ENCODE peak calls at places on chromosome 1, in seven cellular contexts. One of them, this sample, is unnamed.

GRCh38 chr1:44237721-44238457 is 24.6 kb downstream of the DMAP1 start:
- DNase-seq in tibial nerve: no peak
- DNase-seq in mammary epithelial cell: no peak
- DNase-seq in PC-9: no peak
- DNase-seq in hepatocyte: peak; percentile 88
- DNase-seq in BE2C: peak; percentile 79
- DNase-seq in thoracic aorta: no peak
- DNase-seq in this sample: no peak

GRCh38 chr1:149997585-149998262 is 12.8 kb downstream of the OTUD7B start:
- DNase-seq in thoracic aorta: no peak
- DNase-seq in hepatocyte: no peak
- DNase-seq in mammary epithelial cell: no peak
- DNase-seq in PC-9: no peak
- DNase-seq in BE2C: no peak
- DNase-seq in tibial nerve: no peak
- DNase-seq in this sample: no peak

GRCh38 chr1:215992620-215993019 is 425.5 kb downstream of the KCTD3 start:
- DNase-seq in PC-9: no peak
- DNase-seq in mammary epithelial cell: peak; percentile 8
- DNase-seq in tibial nerve: no peak
- DNase-seq in thoracic aorta: no peak
- DNase-seq in BE2C: peak; percentile 12
- DNase-seq in hepatocyte: no peak
- DNase-seq in this sample: no peak

GRCh38 chr1:229364216-229365065 is 21.6 kb upstream of the CCSAP start:
- DNase-seq in BE2C: no peak
- DNase-seq in hepatocyte: no peak
- DNase-seq in mammary epithelial cell: no peak
- DNase-seq in tibial nerve: no peak
- DNase-seq in thoracic aorta: no peak
- DNase-seq in PC-9: no peak
- DNase-seq in this sample: no peak

GRCh38 chr1:116674761-116675160 is 7.2 kb upstream of the IGSF3 start:
- DNase-seq in tibial nerve: no peak
- DNase-seq in mammary epithelial cell: peak; percentile 29
- DNase-seq in thoracic aorta: no peak
- DNase-seq in hepatocyte: no peak
- DNase-seq in BE2C: no peak
- DNase-seq in PC-9: peak; percentile 93
- DNase-seq in this sample: no peak

GRCh38 chr1:77942400-77943140 is 36.3 kb downstream of the FUBP1 start:
- DNase-seq in thoracic aorta: no peak
- DNase-seq in tibial nerve: no peak
- DNase-seq in mammary epithelial cell: no peak
- DNase-seq in PC-9: no peak
- DNase-seq in hepatocyte: no peak
- DNase-seq in BE2C: no peak
- DNase-seq in this sample: no peak

GRCh38 chr1:151790940-151791651 is 796 bp upstream of the TDRKH start:
- DNase-seq in hepatocyte: peak; percentile 41
- DNase-seq in BE2C: peak; percentile 61
- DNase-seq in tibial nerve: no peak
- DNase-seq in mammary epithelial cell: peak; percentile 4
- DNase-seq in PC-9: no peak
- DNase-seq in thoracic aorta: no peak
- DNase-seq in this sample: peak; percentile 40

GRCh38 chr1:25738507-25738906 is 61.5 kb upstream of the SELENON start:
- DNase-seq in tibial nerve: no peak
- DNase-seq in thoracic aorta: no peak
- DNase-seq in BE2C: no peak
- DNase-seq in hepatocyte: no peak
- DNase-seq in PC-9: no peak
- DNase-seq in mammary epithelial cell: no peak
- DNase-seq in this sample: no peak

GRCh38 chr1:225882699-225883615 is 777 bp upstream of the TMEM63A start:
- DNase-seq in thoracic aorta: no peak
- DNase-seq in PC-9: no peak
- DNase-seq in hepatocyte: peak; percentile 65
- DNase-seq in BE2C: peak; percentile 43
- DNase-seq in mammary epithelial cell: peak; percentile 37
- DNase-seq in tibial nerve: peak; percentile 16
- DNase-seq in this sample: no peak

DNA sequence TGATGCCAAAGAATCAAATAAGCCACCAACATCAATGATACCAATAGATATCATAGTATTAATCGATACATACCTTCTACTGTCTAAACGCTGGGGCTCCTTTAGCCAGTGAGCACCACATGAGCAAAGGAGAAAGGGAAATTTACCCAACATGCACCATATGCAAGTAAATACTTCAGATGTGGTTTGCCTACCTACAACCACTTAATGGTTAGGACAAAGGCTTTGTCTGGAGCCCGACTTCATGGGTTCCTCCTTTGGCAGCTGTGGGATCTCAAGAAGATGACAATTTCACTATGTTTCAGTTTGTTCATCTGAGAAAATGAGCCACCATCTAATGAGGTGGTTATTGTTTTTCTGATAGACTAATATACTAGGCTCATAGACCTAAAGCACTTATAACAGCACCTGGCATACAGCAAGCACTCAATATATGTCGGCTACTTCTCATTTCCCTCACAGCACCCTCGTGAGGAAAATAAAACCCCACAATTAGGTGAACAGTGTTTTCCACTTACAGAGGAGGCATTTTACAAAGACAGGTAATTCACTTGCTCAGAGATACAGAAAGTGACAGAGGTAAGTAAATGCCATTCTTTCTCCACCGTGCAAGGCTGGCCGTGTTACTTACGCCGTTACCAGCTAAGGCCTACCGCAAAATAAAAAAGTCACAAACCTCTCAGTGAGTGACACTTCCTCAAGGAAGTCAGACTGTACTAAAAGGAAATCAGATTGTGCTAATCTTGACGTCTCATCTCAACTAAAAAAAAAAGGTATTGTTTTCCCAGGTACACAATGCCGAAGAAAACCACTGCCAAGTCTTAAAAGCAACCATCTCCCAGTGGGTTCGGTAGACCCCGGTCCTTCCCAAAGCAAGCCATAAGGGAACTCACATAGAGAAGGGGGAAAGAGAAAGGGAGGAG is 1.6 kb downstream of the TTC13 start:
- DNase-seq in mammary epithelial cell: no peak
- DNase-seq in thoracic aorta: no peak
- DNase-seq in hepatocyte: no peak
- DNase-seq in BE2C: no peak
- DNase-seq in PC-9: no peak
- DNase-seq in tibial nerve: no peak
- DNase-seq in this sample: no peak
- H3K4me3 ChIP-seq in mammary epithelial cell: peak overlapping the region; percentile 61
- H3K4me3 ChIP-seq in thoracic aorta: peak overlapping the region; percentile 87
- H3K4me3 ChIP-seq in hepatocyte: no peak overlapping the region
- H3K4me3 ChIP-seq in BE2C: peak overlapping the region; percentile 74
- H3K4me3 ChIP-seq in PC-9: peak overlapping the region; percentile 86
- H3K4me3 ChIP-seq in tibial nerve: peak overlapping the region; percentile 86
- H3K4me3 ChIP-seq in this sample: peak overlapping the region; percentile 96

GRCh38 chr1:19340387-19340937 is 28.3 kb downstream of the SLC66A1 start:
- DNase-seq in BE2C: no peak
- DNase-seq in PC-9: no peak
- DNase-seq in thoracic aorta: no peak
- DNase-seq in hepatocyte: no peak
- DNase-seq in tibial nerve: no peak
- DNase-seq in mammary epithelial cell: no peak
- DNase-seq in this sample: no peak

GRCh38 chr1:19339199-19339861 is 27.2 kb downstream of the SLC66A1 start:
- DNase-seq in hepatocyte: no peak
- DNase-seq in thoracic aorta: no peak
- DNase-seq in PC-9: no peak
- DNase-seq in tibial nerve: no peak
- DNase-seq in BE2C: no peak
- DNase-seq in mammary epithelial cell: no peak
- DNase-seq in this sample: no peak

GRCh38 chr1:19337289-19337688 is 25.2 kb downstream of the SLC66A1 start:
- DNase-seq in tibial nerve: no peak
- DNase-seq in PC-9: peak; percentile 66
- DNase-seq in BE2C: no peak
- DNase-seq in thoracic aorta: no peak
- DNase-seq in hepatocyte: no peak
- DNase-seq in mammary epithelial cell: no peak
- DNase-seq in this sample: no peak

GRCh38 chr1:19336543-19336942 is 24.4 kb downstream of the SLC66A1 start:
- DNase-seq in thoracic aorta: no peak
- DNase-seq in PC-9: no peak
- DNase-seq in hepatocyte: peak; percentile 48
- DNase-seq in BE2C: no peak
- DNase-seq in tibial nerve: no peak
- DNase-seq in mammary epithelial cell: peak; percentile 70
- DNase-seq in this sample: no peak

GRCh38 chr1:19338323-19338762 is 26.2 kb downstream of the SLC66A1 start:
- DNase-seq in BE2C: peak; percentile 38
- DNase-seq in tibial nerve: no peak
- DNase-seq in PC-9: no peak
- DNase-seq in thoracic aorta: no peak
- DNase-seq in mammary epithelial cell: peak; percentile 41
- DNase-seq in hepatocyte: peak; percentile 66
- DNase-seq in this sample: peak; percentile 73
- TF ChIP-seq CTCF in BE2C: no peak
- TF ChIP-seq CTCF in tibial nerve: no peak
- TF ChIP-seq CTCF in PC-9: no peak
- TF ChIP-seq CTCF in thoracic aorta: no peak
- TF ChIP-seq CTCF in mammary epithelial cell: peak; percentile 52
- TF ChIP-seq CTCF in hepatocyte: peak; percentile 36
- TF ChIP-seq CTCF in this sample: no peak

GRCh38 chr1:23594149-23594917 is 35.0 kb upstream of the ID3 start:
- DNase-seq in thoracic aorta: no peak
- DNase-seq in PC-9: no peak
- DNase-seq in mammary epithelial cell: no peak
- DNase-seq in hepatocyte: no peak
- DNase-seq in tibial nerve: no peak
- DNase-seq in BE2C: no peak
- DNase-seq in this sample: no peak

GRCh38 chr1:23593042-23593521 is 33.8 kb upstream of the ID3 start:
- DNase-seq in BE2C: no peak
- DNase-seq in mammary epithelial cell: peak; percentile 95
- DNase-seq in PC-9: peak; percentile 64
- DNase-seq in thoracic aorta: no peak
- DNase-seq in tibial nerve: no peak
- DNase-seq in hepatocyte: no peak
- DNase-seq in this sample: no peak

GRCh38 chr1:23592209-23592905 is 33.1 kb upstream of the ID3 start:
- DNase-seq in thoracic aorta: no peak
- DNase-seq in hepatocyte: no peak
- DNase-seq in PC-9: no peak
- DNase-seq in tibial nerve: no peak
- DNase-seq in mammary epithelial cell: peak; percentile 86
- DNase-seq in BE2C: no peak
- DNase-seq in this sample: no peak

GRCh38 chr1:23594927-23595353 is 35.6 kb upstream of the ID3 start:
- DNase-seq in hepatocyte: no peak
- DNase-seq in PC-9: no peak
- DNase-seq in mammary epithelial cell: no peak
- DNase-seq in thoracic aorta: no peak
- DNase-seq in BE2C: peak; percentile 59
- DNase-seq in tibial nerve: no peak
- DNase-seq in this sample: no peak

GRCh38 chr1:23593556-23594148 is 34.4 kb upstream of the ID3 start:
- DNase-seq in hepatocyte: peak; percentile 63
- DNase-seq in mammary epithelial cell: peak; percentile 95
- DNase-seq in BE2C: peak; percentile 52
- DNase-seq in thoracic aorta: no peak
- DNase-seq in PC-9: peak; percentile 90
- DNase-seq in tibial nerve: no peak
- DNase-seq in this sample: peak; percentile 53
- H3K4me1 ChIP-seq in hepatocyte: peaks cover 6% of the 10 kb centered on the region
- H3K4me1 ChIP-seq in mammary epithelial cell: peaks cover 48% of the 10 kb centered on the region
- H3K4me1 ChIP-seq in BE2C: peaks cover 25% of the 10 kb centered on the region
- H3K4me1 ChIP-seq in thoracic aorta: no peaks in the 10 kb centered on the region
- H3K4me1 ChIP-seq in PC-9: peaks cover 58% of the 10 kb centered on the region
- H3K4me1 ChIP-seq in tibial nerve: peaks cover 12% of the 10 kb centered on the region
- H3K4me1 ChIP-seq in this sample: peaks cover 12% of the 10 kb centered on the region

DNA sequence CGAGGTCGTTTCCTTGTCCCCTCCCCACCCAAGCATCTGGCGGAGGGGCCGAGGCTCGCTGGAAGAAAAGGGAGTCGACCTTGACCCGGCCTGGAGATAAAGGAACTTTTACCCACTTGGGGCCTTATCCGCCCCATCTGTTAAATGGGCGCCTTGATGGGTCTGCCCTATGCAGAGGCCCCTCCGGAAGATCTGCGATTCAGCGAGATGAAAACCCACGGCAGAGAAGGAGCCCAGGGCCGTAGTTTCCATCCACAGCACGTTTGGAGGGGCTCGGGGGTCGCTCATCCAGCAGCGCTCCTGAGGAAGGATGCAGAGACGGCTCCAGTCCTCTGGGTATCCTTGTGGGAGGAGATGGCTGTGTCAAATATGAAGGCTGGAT is 518 bp downstream of the NCMAP start:
- DNase-seq in tibial nerve: no peak
- DNase-seq in mammary epithelial cell: no peak
- DNase-seq in hepatocyte: no peak
- DNase-seq in thoracic aorta: no peak
- DNase-seq in PC-9: no peak
- DNase-seq in BE2C: no peak
- DNase-seq in this sample: no peak
- H3K4me3 ChIP-seq in tibial nerve: peak overlapping the region; percentile 42
- H3K4me3 ChIP-seq in mammary epithelial cell: peak overlapping the region; percentile 40
- H3K4me3 ChIP-seq in hepatocyte: peak overlapping the region; percentile 16
- H3K4me3 ChIP-seq in thoracic aorta: no peak overlapping the region
- H3K4me3 ChIP-seq in PC-9: peak overlapping the region; percentile 29
- H3K4me3 ChIP-seq in BE2C: no peak overlapping the region
- H3K4me3 ChIP-seq in this sample: peak overlapping the region; percentile 59

DNA sequence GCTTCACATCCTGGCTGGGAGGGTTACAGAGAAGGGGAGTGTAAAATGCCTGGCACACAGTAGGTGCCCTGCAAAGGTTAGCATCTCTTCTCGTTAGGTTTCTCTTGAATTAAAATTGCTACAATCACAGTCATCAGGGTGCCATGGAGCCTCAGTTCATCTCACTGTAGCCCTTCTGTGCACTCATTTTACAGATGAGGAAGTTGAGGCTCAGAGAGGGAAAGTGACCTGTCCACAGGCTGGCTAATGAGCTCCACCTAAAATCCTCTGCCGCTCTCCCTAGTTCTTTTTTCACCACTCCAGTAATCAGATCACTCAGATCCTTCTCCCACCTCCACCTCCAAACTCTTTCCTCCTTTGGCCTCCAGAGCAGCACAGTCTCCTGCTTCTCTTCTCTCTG is 13.5 kb upstream of the AHDC1 start:
- DNase-seq in tibial nerve: no peak
- DNase-seq in PC-9: no peak
- DNase-seq in BE2C: no peak
- DNase-seq in thoracic aorta: no peak
- DNase-seq in hepatocyte: no peak
- DNase-seq in mammary epithelial cell: no peak
- DNase-seq in this sample: no peak
- TF ChIP-seq CTCF in tibial nerve: no peak
- TF ChIP-seq CTCF in PC-9: no peak
- TF ChIP-seq CTCF in BE2C: no peak
- TF ChIP-seq CTCF in thoracic aorta: no peak
- TF ChIP-seq CTCF in hepatocyte: no peak
- TF ChIP-seq CTCF in mammary epithelial cell: no peak
- TF ChIP-seq CTCF in this sample: no peak

DNA sequence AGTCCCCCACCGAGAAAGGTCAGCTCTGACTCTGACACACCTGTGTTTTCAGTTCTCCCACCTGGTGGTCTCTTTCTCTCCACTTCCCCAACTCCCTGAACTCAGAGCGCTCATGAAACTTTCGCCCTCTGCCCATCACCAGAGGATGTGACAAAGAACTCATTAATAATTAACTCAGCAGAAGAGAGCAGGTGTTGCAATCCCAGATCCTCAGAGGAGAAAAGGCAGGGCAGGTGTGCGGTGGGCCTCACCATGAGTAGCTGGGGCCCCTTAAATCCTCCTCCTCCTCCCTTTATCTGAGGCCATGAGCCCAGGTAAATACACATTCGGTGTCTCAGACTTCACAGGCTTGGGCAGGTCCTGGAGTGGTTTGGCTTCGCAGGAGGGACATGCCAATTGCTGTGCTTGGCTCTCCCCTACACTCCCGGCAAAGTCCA is 1.7 kb upstream of the LAMB3 start:
- DNase-seq in PC-9: no peak
- DNase-seq in hepatocyte: peak; percentile 74
- DNase-seq in BE2C: no peak
- DNase-seq in mammary epithelial cell: peak; percentile 85
- DNase-seq in tibial nerve: no peak
- DNase-seq in thoracic aorta: no peak
- DNase-seq in this sample: peak; percentile 88
- H3K4me1 ChIP-seq in PC-9: peaks cover 89% of the 10 kb centered on the region
- H3K4me1 ChIP-seq in hepatocyte: peaks cover 32% of the 10 kb centered on the region
- H3K4me1 ChIP-seq in BE2C: no peaks in the 10 kb centered on the region
- H3K4me1 ChIP-seq in mammary epithelial cell: peaks cover 57% of the 10 kb centered on the region
- H3K4me1 ChIP-seq in tibial nerve: peaks cover 17% of the 10 kb centered on the region
- H3K4me1 ChIP-seq in thoracic aorta: peaks cover 37% of the 10 kb centered on the region
- H3K4me1 ChIP-seq in this sample: peaks cover 85% of the 10 kb centered on the region

This sample was measured in Caco-2.